ENCODE peak calls at places on chromosome 10, in four cellular contexts. One of them, this sample, is unnamed.
A peak's percentile ranks its signal among the peaks of the same experiment; 100 is the strongest.

GRCh38 chr10:115953203-115953602 is 319.8 kb downstream of the GFRA1 start:
- DNase-seq in breast epithelium: no peak
- DNase-seq in suprapubic skin: no peak
- DNase-seq in heart right ventricle: no peak
- DNase-seq in this sample: no peak

GRCh38 chr10:125028291-125028867 is 86.5 kb downstream of the ZRANB1 start:
- DNase-seq in breast epithelium: no peak
- DNase-seq in suprapubic skin: no peak
- DNase-seq in heart right ventricle: no peak
- DNase-seq in this sample: peak; percentile 64

GRCh38 chr10:122267849-122268737 is 3.0 kb upstream of the BTBD16 start:
- DNase-seq in breast epithelium: no peak
- DNase-seq in suprapubic skin: peak; percentile 81
- DNase-seq in heart right ventricle: no peak
- DNase-seq in this sample: peak; percentile 65

GRCh38 chr10:3780766-3781457 is 4.1 kb downstream of the KLF6 start:
- DNase-seq in breast epithelium: no peak
- DNase-seq in suprapubic skin: no peak
- DNase-seq in heart right ventricle: no peak
- DNase-seq in this sample: no peak

GRCh38 chr10:78672898-78673297 is 395.9 kb upstream of the ZMIZ1 start:
- DNase-seq in breast epithelium: no peak
- DNase-seq in suprapubic skin: no peak
- DNase-seq in heart right ventricle: no peak
- DNase-seq in this sample: peak; percentile 27

GRCh38 chr10:11018426-11018818 is 750 bp downstream of the CELF2 start:
- DNase-seq in breast epithelium: no peak
- DNase-seq in suprapubic skin: no peak
- DNase-seq in heart right ventricle: peak; percentile 37
- DNase-seq in this sample: no peak

GRCh38 chr10:29039659-29040309 is 249.1 kb upstream of the LYZL1 start:
- DNase-seq in breast epithelium: no peak
- DNase-seq in suprapubic skin: no peak
- DNase-seq in heart right ventricle: no peak
- DNase-seq in this sample: peak; percentile 92

GRCh38 chr10:61486738-61487396 is 33.7 kb upstream of the TMEM26 start:
- DNase-seq in breast epithelium: no peak
- DNase-seq in suprapubic skin: no peak
- DNase-seq in heart right ventricle: no peak
- DNase-seq in this sample: peak; percentile 72

GRCh38 chr10:101287922-101288638 is 58.8 kb upstream of the LBX1 start:
- DNase-seq in breast epithelium: no peak
- DNase-seq in suprapubic skin: no peak
- DNase-seq in heart right ventricle: no peak
- DNase-seq in this sample: no peak

GRCh38 chr10:77485847-77486246 is 151.8 kb downstream of the KCNMA1 start:
- DNase-seq in breast epithelium: no peak
- DNase-seq in suprapubic skin: no peak
- DNase-seq in heart right ventricle: no peak
- DNase-seq in this sample: no peak

GRCh38 chr10:122669045-122669444 is 30.6 kb downstream of the C10orf120 start:
- DNase-seq in breast epithelium: no peak
- DNase-seq in suprapubic skin: no peak
- DNase-seq in heart right ventricle: no peak
- DNase-seq in this sample: no peak

GRCh38 chr10:114849674-114850073 is 28.1 kb downstream of the FHIP2A start:
- DNase-seq in breast epithelium: no peak
- DNase-seq in suprapubic skin: no peak
- DNase-seq in heart right ventricle: no peak
- DNase-seq in this sample: no peak

GRCh38 chr10:84613336-84614021 is 285.1 kb downstream of the CCSER2 start:
- DNase-seq in breast epithelium: no peak
- DNase-seq in suprapubic skin: no peak
- DNase-seq in heart right ventricle: peak; percentile 9
- DNase-seq in this sample: no peak

GRCh38 chr10:121104476-121105111 is 253.4 kb downstream of the WDR11 start:
- DNase-seq in breast epithelium: no peak
- DNase-seq in suprapubic skin: no peak
- DNase-seq in heart right ventricle: no peak
- DNase-seq in this sample: no peak

GRCh38 chr10:3131098-3131497 is 41.5 kb downstream of the PITRM1 start:
- DNase-seq in breast epithelium: no peak
- DNase-seq in suprapubic skin: no peak
- DNase-seq in heart right ventricle: no peak
- DNase-seq in this sample: no peak

GRCh38 chr10:24209421-24209770 is 458 bp downstream of the KIAA1217 start:
- DNase-seq in breast epithelium: no peak
- DNase-seq in suprapubic skin: no peak
- DNase-seq in heart right ventricle: no peak
- DNase-seq in this sample: peak; percentile 29

GRCh38 chr10:97714401-97715258 is 1.1 kb downstream of the MARVELD1 start:
- DNase-seq in breast epithelium: peak; percentile 68
- DNase-seq in suprapubic skin: peak; percentile 88
- DNase-seq in heart right ventricle: peak; percentile 76
- DNase-seq in this sample: peak; percentile 95

GRCh38 chr10:12513775-12514663 is 164.7 kb downstream of the CAMK1D start:
- DNase-seq in breast epithelium: no peak
- DNase-seq in suprapubic skin: peak; percentile 57
- DNase-seq in heart right ventricle: no peak
- DNase-seq in this sample: no peak

GRCh38 chr10:52674474-52674873 is 98.1 kb downstream of the MBL2 start:
- DNase-seq in breast epithelium: no peak
- DNase-seq in suprapubic skin: no peak
- DNase-seq in heart right ventricle: no peak
- DNase-seq in this sample: no peak

GRCh38 chr10:4353964-4354363 is 472.0 kb upstream of the AKR1E2 start:
- DNase-seq in breast epithelium: no peak
- DNase-seq in suprapubic skin: no peak
- DNase-seq in heart right ventricle: no peak
- DNase-seq in this sample: peak; percentile 53

GRCh38 chr10:7529638-7530037 is 118.8 kb upstream of the SFMBT2 start:
- DNase-seq in breast epithelium: no peak
- DNase-seq in suprapubic skin: peak; percentile 34
- DNase-seq in heart right ventricle: no peak
- DNase-seq in this sample: peak; percentile 41

GRCh38 chr10:99660662-99661369 is 1.5 kb downstream of the ENTPD7 start:
- DNase-seq in breast epithelium: no peak
- DNase-seq in suprapubic skin: no peak
- DNase-seq in heart right ventricle: no peak
- DNase-seq in this sample: peak; percentile 41

GRCh38 chr10:4062751-4063150 is 277.7 kb upstream of the KLF6 start:
- DNase-seq in breast epithelium: no peak
- DNase-seq in suprapubic skin: no peak
- DNase-seq in heart right ventricle: no peak
- DNase-seq in this sample: no peak

GRCh38 chr10:17915181-17915580 is 36.5 kb upstream of the SLC39A12 start:
- DNase-seq in breast epithelium: no peak
- DNase-seq in suprapubic skin: no peak
- DNase-seq in heart right ventricle: no peak
- DNase-seq in this sample: peak; percentile 13

GRCh38 chr10:67492317-67493019 is 203.5 kb downstream of the CTNNA3 start:
- DNase-seq in breast epithelium: no peak
- DNase-seq in suprapubic skin: no peak
- DNase-seq in heart right ventricle: no peak
- DNase-seq in this sample: peak; percentile 22

GRCh38 chr10:97320480-97321031 is 1.5 kb downstream of the FRAT1 start:
- DNase-seq in breast epithelium: no peak
- DNase-seq in suprapubic skin: no peak
- DNase-seq in heart right ventricle: no peak
- DNase-seq in this sample: no peak

GRCh38 chr10:48634198-48634983 is 29.5 kb upstream of the ARHGAP22 start:
- DNase-seq in breast epithelium: no peak
- DNase-seq in suprapubic skin: peak; percentile 71
- DNase-seq in heart right ventricle: peak; percentile 66
- DNase-seq in this sample: peak; percentile 81

GRCh38 chr10:7520496-7521485 is 110.0 kb upstream of the SFMBT2 start:
- DNase-seq in breast epithelium: no peak
- DNase-seq in suprapubic skin: peak; percentile 40
- DNase-seq in heart right ventricle: no peak
- DNase-seq in this sample: no peak

GRCh38 chr10:43204394-43204942 is 62.4 kb downstream of the RASGEF1A start:
- DNase-seq in breast epithelium: peak; percentile 43
- DNase-seq in suprapubic skin: no peak
- DNase-seq in heart right ventricle: no peak
- DNase-seq in this sample: no peak

GRCh38 chr10:50577681-50578350 is 45.9 kb downstream of the SGMS1 start:
- DNase-seq in breast epithelium: no peak
- DNase-seq in suprapubic skin: no peak
- DNase-seq in heart right ventricle: peak; percentile 54
- DNase-seq in this sample: peak; percentile 26

GRCh38 chr10:50403074-50403473 is 151.8 kb upstream of the ASAH2 start:
- DNase-seq in breast epithelium: no peak
- DNase-seq in suprapubic skin: no peak
- DNase-seq in heart right ventricle: no peak
- DNase-seq in this sample: no peak

GRCh38 chr10:74854610-74855009 is 28.2 kb downstream of the KAT6B start:
- DNase-seq in breast epithelium: no peak
- DNase-seq in suprapubic skin: no peak
- DNase-seq in heart right ventricle: no peak
- DNase-seq in this sample: no peak

GRCh38 chr10:3747248-3747960 is 37.6 kb downstream of the KLF6 start:
- DNase-seq in breast epithelium: no peak
- DNase-seq in suprapubic skin: no peak
- DNase-seq in heart right ventricle: peak; percentile 46
- DNase-seq in this sample: no peak

GRCh38 chr10:107814865-107815487 is 650.5 kb upstream of the SORCS1 start:
- DNase-seq in breast epithelium: no peak
- DNase-seq in suprapubic skin: no peak
- DNase-seq in heart right ventricle: peak; percentile 38
- DNase-seq in this sample: peak; percentile 41

GRCh38 chr10:87660484-87661133 is 931 bp downstream of the PAPSS2 start:
- DNase-seq in breast epithelium: no peak
- DNase-seq in suprapubic skin: no peak
- DNase-seq in heart right ventricle: peak; percentile 16
- DNase-seq in this sample: peak; percentile 85

GRCh38 chr10:87659571-87660483 is at the start of gene PAPSS2:
- DNase-seq in breast epithelium: peak; percentile 59
- DNase-seq in suprapubic skin: peak; percentile 80
- DNase-seq in heart right ventricle: peak; percentile 66
- DNase-seq in this sample: peak; percentile 82

GRCh38 chr10:87664276-87664687 is 4.6 kb downstream of the PAPSS2 start:
- DNase-seq in breast epithelium: no peak
- DNase-seq in suprapubic skin: no peak
- DNase-seq in heart right ventricle: no peak
- DNase-seq in this sample: no peak

GRCh38 chr10:87658858-87659555 is 671 bp upstream of the PAPSS2 start:
- DNase-seq in breast epithelium: no peak
- DNase-seq in suprapubic skin: no peak
- DNase-seq in heart right ventricle: no peak
- DNase-seq in this sample: no peak

GRCh38 chr10:87661861-87662785 is 2.4 kb downstream of the PAPSS2 start:
- DNase-seq in breast epithelium: no peak
- DNase-seq in suprapubic skin: no peak
- DNase-seq in heart right ventricle: no peak
- DNase-seq in this sample: peak; percentile 66
- H3K4me3 ChIP-seq in breast epithelium: no peak overlapping the region
- H3K4me3 ChIP-seq in suprapubic skin: no peak overlapping the region
- H3K4me3 ChIP-seq in heart right ventricle: no peak overlapping the region
- H3K4me3 ChIP-seq in this sample: peak overlapping the region; percentile 98

GRCh38 chr10:23173549-23174074 is 18.5 kb upstream of the PTF1A start:
- DNase-seq in breast epithelium: no peak
- DNase-seq in suprapubic skin: no peak
- DNase-seq in heart right ventricle: no peak
- DNase-seq in this sample: no peak
- H3K27me3 ChIP-seq in breast epithelium: peaks cover 74% of the 10 kb centered on the region
- H3K27me3 ChIP-seq in suprapubic skin: peaks cover 89% of the 10 kb centered on the region
- H3K27me3 ChIP-seq in heart right ventricle: peaks cover 100% of the 10 kb centered on the region
- H3K27me3 ChIP-seq in this sample: peaks cover 65% of the 10 kb centered on the region

DNA sequence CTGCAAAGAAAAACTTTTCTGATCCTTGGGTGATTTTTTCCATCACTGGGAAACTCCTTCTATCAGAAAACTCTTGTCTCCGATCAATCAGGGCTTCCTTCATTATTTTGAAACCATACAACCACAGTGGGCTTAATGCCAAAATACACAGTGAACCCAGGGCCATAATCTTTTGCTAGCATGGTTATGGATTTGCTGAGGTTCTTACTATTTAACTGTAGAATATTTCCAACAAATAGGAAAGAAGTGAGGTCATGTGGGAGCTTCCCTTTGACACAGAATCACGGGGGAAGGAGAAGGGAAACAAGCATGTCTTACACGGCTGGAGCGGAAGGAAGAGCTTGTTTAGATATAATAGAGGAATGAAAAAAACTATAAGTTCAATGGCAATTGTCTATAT is 1241.7 kb downstream of the REEP3 start:
- DNase-seq in breast epithelium: no peak
- DNase-seq in suprapubic skin: no peak
- DNase-seq in heart right ventricle: no peak
- DNase-seq in this sample: no peak
- H3K4me1 ChIP-seq in breast epithelium: no peaks in the 10 kb centered on the region
- H3K4me1 ChIP-seq in suprapubic skin: no peaks in the 10 kb centered on the region
- H3K4me1 ChIP-seq in heart right ventricle: no peaks in the 10 kb centered on the region
- H3K4me1 ChIP-seq in this sample: no peaks in the 10 kb centered on the region

GRCh38 chr10:95745487-95745886 is 10.5 kb upstream of the ENTPD1 start:
- DNase-seq in breast epithelium: no peak
- DNase-seq in suprapubic skin: no peak
- DNase-seq in heart right ventricle: no peak
- DNase-seq in this sample: no peak

GRCh38 chr10:95742962-95743535 is 12.9 kb upstream of the ENTPD1 start:
- DNase-seq in breast epithelium: no peak
- DNase-seq in suprapubic skin: no peak
- DNase-seq in heart right ventricle: no peak
- DNase-seq in this sample: no peak

GRCh38 chr10:95742529-95742884 is 13.5 kb upstream of the ENTPD1 start:
- DNase-seq in breast epithelium: no peak
- DNase-seq in suprapubic skin: no peak
- DNase-seq in heart right ventricle: peak; percentile 67
- DNase-seq in this sample: no peak

GRCh38 chr10:95739046-95739445 is 16.9 kb upstream of the ENTPD1 start:
- DNase-seq in breast epithelium: no peak
- DNase-seq in suprapubic skin: no peak
- DNase-seq in heart right ventricle: no peak
- DNase-seq in this sample: no peak

DNA sequence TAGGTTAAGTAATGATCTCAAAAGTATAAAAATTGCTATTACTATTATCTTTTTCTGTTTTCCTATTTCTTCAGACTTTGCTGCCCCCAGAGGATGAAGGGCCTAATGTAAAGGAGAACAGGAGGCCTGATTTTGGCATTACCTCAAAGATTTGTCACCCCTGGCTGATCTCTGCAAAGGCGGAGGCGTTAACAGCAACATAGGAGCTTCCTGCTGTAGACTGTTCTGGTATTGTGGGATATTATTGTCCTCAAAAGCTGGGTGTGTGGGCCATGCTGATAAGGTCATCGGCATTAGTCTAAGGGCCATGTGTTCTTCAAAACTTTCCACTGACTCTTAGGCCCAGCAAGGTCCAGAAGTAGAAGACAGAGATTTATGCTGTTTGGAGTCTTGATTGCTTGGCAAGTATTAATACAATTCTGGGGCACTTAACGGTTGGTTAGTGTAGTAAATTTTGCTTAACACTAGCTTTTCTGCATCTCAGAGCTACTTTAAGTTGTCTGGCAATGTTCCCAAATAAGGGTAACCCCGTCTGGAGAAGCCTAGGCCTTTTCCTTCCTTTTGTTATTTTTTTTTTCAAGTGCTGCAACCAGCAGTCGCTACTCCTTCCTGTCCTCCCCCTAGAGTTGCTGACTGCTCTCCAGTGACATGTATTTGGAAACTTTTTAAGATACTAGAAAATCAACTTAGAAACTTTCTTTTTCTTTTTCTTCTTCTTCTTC is 14.0 kb upstream of the ENTPD1 start:
- DNase-seq in breast epithelium: no peak
- DNase-seq in suprapubic skin: no peak
- DNase-seq in heart right ventricle: peak; percentile 74
- DNase-seq in this sample: no peak
- H3K4me3 ChIP-seq in breast epithelium: no peak overlapping the region
- H3K4me3 ChIP-seq in suprapubic skin: no peak overlapping the region
- H3K4me3 ChIP-seq in heart right ventricle: no peak overlapping the region
- H3K4me3 ChIP-seq in this sample: no peak overlapping the region